ENCODE peak calls at places on chromosomes 5 and 9, in ten cellular contexts. P, E, G, Q, U, Z, J, N, W and Y are unnamed samples.
A peak's percentile ranks its signal among the peaks of the same experiment; 100 is the strongest.

GRCh38 chr5:95725937-95726810 is 5.0 kb upstream of the RHOBTB3 start:
- DNase-seq in P (no peak), E (no peak), G (no peak), Q (no peak), U (no peak), Z (no peak), J (no peak), N (no peak), W (no peak), Y (no peak)

GRCh38 chr5:56696900-56697299 is 118.4 kb upstream of the MAP3K1 start:
- DNase-seq in P (no peak), E (no peak), G (no peak), Q (peak; percentile 59), U (no peak), Z (no peak), J (no peak), N (no peak), W (no peak), Y (no peak)

GRCh38 chr5:20023686-20024085 is 35.7 kb upstream of the CDH18 start:
- DNase-seq in P (no peak), E (no peak), G (no peak), Q (no peak), U (no peak), Z (no peak), J (no peak), N (no peak), W (no peak), Y (no peak)

GRCh38 chr9:33249087-33249657 is 9.2 kb downstream of the SPINK4 start:
- DNase-seq in P (peak; percentile 20), E (peak; percentile 14), G (no peak), Q (no peak), U (no peak), Z (no peak), J (no peak), N (no peak), W (no peak), Y (no peak)

GRCh38 chr5:112824197-112824596 is 36.9 kb upstream of the SRP19 start:
- DNase-seq in P (no peak), E (no peak), G (no peak), Q (no peak), U (no peak), Z (no peak), J (no peak), N (no peak), W (no peak), Y (no peak)

GRCh38 chr9:84860423-84861115 is 191.0 kb downstream of the NTRK2 start:
- DNase-seq in P (no peak), E (no peak), G (no peak), Q (no peak), U (no peak), Z (no peak), J (no peak), N (no peak), W (no peak), Y (no peak)

GRCh38 chr5:35860686-35861085 is 4.0 kb downstream of the IL7R start:
- DNase-seq in P (no peak), E (no peak), G (no peak), Q (no peak), U (no peak), Z (no peak), J (no peak), N (no peak), W (no peak), Y (no peak)

GRCh38 chr9:71675129-71675856 is 93.0 kb downstream of the CEMIP2 start:
- DNase-seq in P (no peak), E (no peak), G (no peak), Q (no peak), U (peak; percentile 66), Z (no peak), J (no peak), N (no peak), W (no peak), Y (no peak)

GRCh38 chr5:64210866-64211265 is 45.2 kb downstream of the RNF180 start:
- DNase-seq in P (no peak), E (no peak), G (no peak), Q (no peak), U (no peak), Z (no peak), J (no peak), N (no peak), W (no peak), Y (no peak)

GRCh38 chr9:127457191-127457878 is 6.0 kb downstream of the LRSAM1 start:
- DNase-seq in P (no peak), E (no peak), G (no peak), Q (no peak), U (no peak), Z (no peak), J (no peak), N (no peak), W (peak; percentile 33), Y (no peak)

GRCh38 chr9:38066907-38067610 is 2.0 kb downstream of the SHB start:
- DNase-seq in P (peak; percentile 79), E (peak; percentile 84), G (no peak), Q (peak; percentile 26), U (peak; percentile 80), Z (peak; percentile 49), J (no peak), N (no peak), W (peak; percentile 85), Y (peak; percentile 84)

GRCh38 chr9:38068616-38068865 is 486 bp downstream of the SHB start:
- DNase-seq in P (peak; percentile 46), E (peak; percentile 73), G (peak; percentile 60), Q (no peak), U (peak; percentile 35), Z (peak; percentile 76), J (no peak), N (peak; percentile 76), W (no peak), Y (no peak)

GRCh38 chr9:38068866-38069628 is at the start of gene SHB:
- DNase-seq in P (peak; percentile 90), E (peak; percentile 88), G (peak; percentile 71), Q (peak; percentile 66), U (peak; percentile 88), Z (peak; percentile 99), J (no peak), N (peak; percentile 95), W (peak; percentile 98), Y (peak; percentile 88)

GRCh38 chr9:38067611-38067891 is 1.5 kb downstream of the SHB start:
- DNase-seq in P (peak; percentile 44), E (peak; percentile 77), G (no peak), Q (no peak), U (peak; percentile 43), Z (no peak), J (no peak), N (peak; percentile 56), W (no peak), Y (no peak)

GRCh38 chr9:38067892-38068615 is 973 bp downstream of the SHB start:
- DNase-seq in P (no peak), E (peak; percentile 67), G (no peak), Q (no peak), U (no peak), Z (peak; percentile 49), J (no peak), N (peak; percentile 64), W (peak; percentile 90), Y (no peak)
- TF ChIP-seq EP300 in P (no peak), E (no peak), G (no peak), Q (no peak), U (no peak), Z (no peak), J (no peak), N (no peak), W (no peak), Y (no peak)

DNA sequence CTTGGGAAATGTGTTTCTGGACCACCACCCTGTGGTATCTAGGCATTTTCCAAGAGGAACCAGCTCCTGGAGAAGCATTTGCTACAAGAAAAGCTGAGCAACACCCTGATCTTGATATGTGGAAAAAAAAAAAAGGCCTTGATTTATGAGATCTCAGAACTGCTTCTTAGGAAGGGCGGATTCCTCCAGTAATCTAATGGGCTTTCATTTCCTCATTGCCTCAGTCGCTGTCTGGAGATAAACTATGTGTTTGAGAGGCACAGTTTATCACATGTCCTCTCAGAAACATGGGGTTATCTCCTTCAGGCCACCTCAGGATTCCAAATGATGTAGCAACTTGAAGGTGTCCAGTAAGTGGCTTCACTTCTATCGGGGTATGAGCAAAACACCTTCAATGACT is 56.5 kb upstream of the ZNF622 start:
- DNase-seq in P (no peak), E (no peak), G (no peak), Q (no peak), U (no peak), Z (no peak), J (no peak), N (no peak), W (no peak), Y (no peak)
- H3K4me1 ChIP-seq in P (peaks cover 21% of the 10 kb centered on the region), E (no peaks in the 10 kb centered on the region), G (peaks cover 13% of the 10 kb centered on the region), Q (no peaks in the 10 kb centered on the region), U (peaks cover 8% of the 10 kb centered on the region), Z (no peaks in the 10 kb centered on the region), J (no peaks in the 10 kb centered on the region), N (peaks cover 9% of the 10 kb centered on the region), W (no peaks in the 10 kb centered on the region), Y (no peaks in the 10 kb centered on the region)

GRCh38 chr9:120481842-120482241 is 98.1 kb downstream of the CDK5RAP2 start:
- DNase-seq in P (no peak), E (no peak), G (no peak), Q (no peak), U (no peak), Z (no peak), J (no peak), N (no peak), W (no peak), Y (no peak)

GRCh38 chr9:120482424-120483186 is 97.4 kb downstream of the CDK5RAP2 start:
- DNase-seq in P (no peak), E (no peak), G (no peak), Q (no peak), U (no peak), Z (no peak), J (no peak), N (no peak), W (no peak), Y (no peak)

GRCh38 chr9:120478208-120478607 is 101.8 kb downstream of the CDK5RAP2 start:
- DNase-seq in P (no peak), E (no peak), G (peak; percentile 16), Q (no peak), U (peak; percentile 41), Z (no peak), J (no peak), N (no peak), W (no peak), Y (no peak)

GRCh38 chr9:120481248-120481647 is 98.7 kb downstream of the CDK5RAP2 start:
- DNase-seq in P (no peak), E (no peak), G (no peak), Q (no peak), U (no peak), Z (no peak), J (no peak), N (no peak), W (no peak), Y (no peak)

DNA sequence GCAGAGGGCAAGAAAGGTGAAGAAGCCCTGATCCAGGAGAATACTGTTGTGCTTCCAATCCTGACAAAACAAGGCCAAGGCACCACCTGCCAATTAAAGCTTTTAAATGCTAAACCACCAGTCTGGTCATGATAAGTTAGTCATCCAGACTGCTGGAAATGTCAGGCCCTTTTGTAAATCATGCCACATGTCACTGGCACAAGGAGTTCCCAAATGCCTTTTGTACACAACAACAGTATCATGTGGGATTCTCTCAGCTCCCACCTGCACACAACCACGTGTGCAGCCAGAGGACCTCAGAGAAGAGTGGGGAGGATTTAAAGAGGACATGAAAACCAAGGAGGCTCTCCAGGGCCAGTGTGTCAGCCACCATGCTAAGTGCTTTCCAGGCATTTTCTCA is 99.3 kb downstream of the CDK5RAP2 start:
- DNase-seq in P (no peak), E (no peak), G (no peak), Q (no peak), U (no peak), Z (no peak), J (no peak), N (no peak), W (no peak), Y (no peak)
- TF ChIP-seq EP300 in P (no peak), E (no peak), G (no peak), Q (no peak), U (no peak), Z (no peak), J (no peak), N (no peak), W (no peak), Y (no peak)

GRCh38 chr9:109971226-109971625 is 191.2 kb downstream of the PALM2AKAP2 start:
- DNase-seq in P (no peak), E (no peak), G (no peak), Q (no peak), U (no peak), Z (no peak), J (no peak), N (no peak), W (no peak), Y (no peak)
- H3K4me1 ChIP-seq in P (no peaks in the 10 kb centered on the region), E (no peaks in the 10 kb centered on the region), G (no peaks in the 10 kb centered on the region), Q (peaks cover 7% of the 10 kb centered on the region), U (no peaks in the 10 kb centered on the region), Z (no peaks in the 10 kb centered on the region), J (peaks cover 96% of the 10 kb centered on the region), N (no peaks in the 10 kb centered on the region), W (peaks cover 31% of the 10 kb centered on the region), Y (peaks cover 2% of the 10 kb centered on the region)